ENCODE peak calls at places on chromosomes 7 and 10, in eight cellular contexts. X is NCI-H69; Z is smooth muscle cell of the brain vasculature; R is stimulated activated CD8-positive, alpha-beta memory T cell treated with anti-CD3 and anti-CD28 coated beads, Interleukin-4, amount 100 ng/mL, for 24 hours; L is lower leg skin; U is transverse colon; G is fibroblast of gingiva; F is body of pancreas. Y is an unnamed sample.

GRCh38 chr7:6254891-6255290 is 17.5 kb downstream of the CYTH3 start:
- DNase-seq in G (no peak), F (no peak), R (no peak), L (no peak), U (no peak), Z (no peak), X (no peak), Y (no peak)

GRCh38 chr10:28179490-28180099 is 123.3 kb downstream of the MPP7 start:
- DNase-seq in Z (peak), G (peak), L (no peak), U (no peak), X (peak), R (no peak), F (peak), Y (peak)

GRCh38 chr7:11831383-11831726 is 643 bp downstream of the THSD7A start:
- DNase-seq in F (no peak), G (no peak), L (no peak), R (no peak), U (no peak), X (peak), Z (no peak), Y (no peak)

GRCh38 chr7:135286876-135287275 is 53.2 kb downstream of the STRA8 start:
- DNase-seq in G (no peak), R (no peak), Z (no peak), U (no peak), F (no peak), X (no peak), L (peak), Y (no peak)

GRCh38 chr10:31939797-31940708 is 11.4 kb upstream of the ARHGAP12 start:
- DNase-seq in Z (no peak), G (no peak), F (no peak), U (no peak), L (no peak), X (no peak), R (no peak), Y (no peak)

GRCh38 chr7:82410461-82410860 is 33.1 kb downstream of the CACNA2D1 start:
- DNase-seq in R (no peak), L (no peak), U (no peak), F (peak), X (peak), Z (no peak), G (no peak), Y (no peak)

GRCh38 chr7:42227931-42228591 is 8.9 kb downstream of the GLI3 start:
- DNase-seq in R (no peak), L (no peak), F (no peak), G (no peak), X (no peak), Z (no peak), U (peak), Y (no peak)

GRCh38 chr7:33243319-33243881 is 114.0 kb downstream of the BBS9 start:
- DNase-seq in Z (peak), R (no peak), U (no peak), L (no peak), X (peak), G (peak), F (peak), Y (peak)

GRCh38 chr10:79243211-79244067 is 103.8 kb upstream of the PPIF start:
- DNase-seq in F (no peak), Z (no peak), U (peak), L (no peak), G (no peak), R (peak), X (peak), Y (peak)

Y was measured in GM13977.